ENCODE peak calls at places on chromosomes 7 and 10, in four cellular contexts. Y, A, C and D are unnamed samples.

GRCh38 chr10:121036431-121036830 is 185.3 kb downstream of the WDR11 start:
- DNase-seq in Y (no peak), A (no peak), C (no peak), D (no peak)

GRCh38 chr10:16699435-16699834 is 117.8 kb downstream of the RSU1 start:
- DNase-seq in A (peak; percentile 77), C (no peak), Y (no peak), D (no peak)

GRCh38 chr7:135189221-135189662 is 18.7 kb upstream of the CYREN start:
- DNase-seq in C (no peak), Y (no peak), A (no peak), D (no peak)

GRCh38 chr10:96017227-96017687 is 26.1 kb upstream of the CCNJ start:
- DNase-seq in C (peak; percentile 80), A (peak; percentile 70), Y (peak; percentile 21), D (peak; percentile 75)

GRCh38 chr7:963236-964078 is 9.0 kb upstream of the ADAP1 start:
- DNase-seq in A (peak; percentile 2), C (no peak), Y (no peak), D (no peak)

GRCh38 chr7:148918058-148918596 is 34.0 kb upstream of the EZH2 start:
- DNase-seq in A (no peak), C (no peak), Y (no peak), D (no peak)

GRCh38 chr7:49775949-49776443 is 2.6 kb downstream of the VWC2 start:
- DNase-seq in Y (no peak), C (no peak), A (no peak), D (no peak)

GRCh38 chr10:68327889-68328786 is 3.7 kb upstream of the HNRNPH3 start:
- DNase-seq in A (peak; percentile 70), Y (peak; percentile 33), C (no peak), D (peak; percentile 65)

GRCh38 chr7:693280-693679 is 33.2 kb upstream of the DNAAF5 start:
- DNase-seq in C (no peak), Y (no peak), A (no peak), D (no peak)

GRCh38 chr10:17379151-17379690 is 75.2 kb downstream of the ST8SIA6 start:
- DNase-seq in Y (no peak), C (no peak), A (no peak), D (no peak)

GRCh38 chr7:149714910-149715471 is 58.4 kb downstream of the ZNF467 start:
- DNase-seq in Y (no peak), C (peak; percentile 5), A (no peak), D (no peak)

GRCh38 chr10:26457088-26457487 is 18.9 kb downstream of the APBB1IP start:
- DNase-seq in A (no peak), C (no peak), Y (no peak), D (no peak)

GRCh38 chr10:109427421-109427820 is 495.9 kb downstream of the XPNPEP1 start:
- DNase-seq in Y (no peak), C (peak; percentile 57), A (no peak), D (no peak)

GRCh38 chr10:118505363-118505762 is 90.1 kb downstream of the PRLHR start:
- DNase-seq in Y (no peak), C (no peak), A (no peak), D (no peak)

GRCh38 chr10:70459771-70460490 is 18.4 kb upstream of the NODAL start:
- DNase-seq in Y (no peak), A (peak; percentile 76), C (no peak), D (no peak)

GRCh38 chr10:70459061-70459770 is 17.7 kb upstream of the NODAL start:
- DNase-seq in C (no peak), A (peak; percentile 42), Y (no peak), D (no peak)

GRCh38 chr10:70456164-70456563 is 14.7 kb upstream of the NODAL start:
- DNase-seq in C (no peak), A (no peak), Y (no peak), D (no peak)

GRCh38 chr10:70457759-70458305 is 16.4 kb upstream of the NODAL start:
- DNase-seq in Y (no peak), A (no peak), C (no peak), D (no peak)

DNA sequence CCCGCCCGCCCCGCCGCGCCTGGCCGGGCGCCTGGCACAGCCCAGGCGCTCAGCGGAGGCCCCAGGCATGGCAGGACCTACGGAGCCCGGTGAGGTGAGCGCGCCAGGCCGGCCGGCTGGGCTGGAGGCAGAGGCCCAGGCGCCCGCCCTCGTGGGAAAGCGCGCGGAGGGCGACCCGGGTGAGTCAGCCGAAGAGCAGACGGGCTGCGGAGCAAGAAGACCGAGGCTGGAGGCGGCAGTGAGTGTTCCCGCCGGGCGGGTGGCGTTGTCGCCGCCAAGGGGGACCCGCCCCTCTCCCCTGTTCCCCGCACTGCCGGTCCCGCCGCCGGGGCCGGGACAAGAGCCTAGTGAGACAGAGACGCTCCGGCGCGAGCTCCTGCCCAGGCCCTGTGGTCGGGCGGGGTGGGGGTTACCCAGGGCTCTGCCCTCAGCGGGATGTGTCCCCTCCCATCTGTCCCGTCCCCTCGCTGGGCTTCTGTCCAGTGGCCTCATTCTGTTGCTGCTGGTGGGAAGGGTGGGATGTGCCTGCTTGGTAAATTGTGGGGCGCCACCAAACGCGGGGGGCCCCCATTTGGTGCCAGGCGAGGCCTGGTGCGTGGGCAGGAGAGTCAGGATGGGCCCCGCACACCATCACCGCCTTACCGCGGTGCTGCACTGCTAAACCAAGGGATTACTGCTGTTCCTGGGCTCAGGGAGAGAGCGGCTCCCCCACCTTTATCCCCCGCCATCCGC is 17.0 kb upstream of the NODAL start:
- DNase-seq in C (peak; percentile 89), A (peak; percentile 72), Y (peak; percentile 24), D (no peak)
- TF ChIP-seq CTCF in C (no peak), A (no peak), Y (no peak), D (no peak)

DNA sequence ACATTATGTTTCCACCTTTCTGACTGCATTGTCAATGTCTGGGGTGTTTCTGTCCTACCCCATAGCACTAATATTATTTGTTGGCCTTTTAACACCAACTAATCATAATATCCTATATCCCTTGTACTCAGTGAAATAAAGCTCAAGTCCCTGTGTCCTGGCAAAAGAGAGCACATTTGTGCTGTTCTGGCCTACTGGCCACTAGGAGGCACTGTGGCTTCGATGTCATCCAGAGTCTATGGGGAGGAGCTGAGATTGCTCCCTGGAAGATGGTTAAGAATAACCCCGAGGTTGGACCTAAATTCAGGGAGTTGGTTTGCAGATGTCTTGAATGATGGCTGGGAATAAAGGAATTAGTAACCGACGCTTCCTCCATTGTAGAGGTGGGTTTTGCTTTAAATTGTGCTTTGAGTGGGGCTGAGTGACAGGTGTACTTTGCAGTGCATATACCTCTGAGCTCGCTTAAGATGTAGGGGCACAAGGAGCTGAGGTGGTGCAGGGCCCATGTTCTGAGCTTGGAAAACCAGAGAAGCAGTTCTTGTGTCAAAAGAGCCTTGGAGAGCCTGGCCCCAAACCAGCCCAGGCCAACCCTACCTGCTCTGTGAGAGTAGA is 191.2 kb upstream of the PRSS1 start:
- DNase-seq in A (peak; percentile 70), C (peak; percentile 79), Y (no peak), D (peak; percentile 78)
- TF ChIP-seq CTCF in A (peak; percentile 86), C (peak; percentile 92), Y (peak; percentile 62), D (peak; percentile 59)

DNA sequence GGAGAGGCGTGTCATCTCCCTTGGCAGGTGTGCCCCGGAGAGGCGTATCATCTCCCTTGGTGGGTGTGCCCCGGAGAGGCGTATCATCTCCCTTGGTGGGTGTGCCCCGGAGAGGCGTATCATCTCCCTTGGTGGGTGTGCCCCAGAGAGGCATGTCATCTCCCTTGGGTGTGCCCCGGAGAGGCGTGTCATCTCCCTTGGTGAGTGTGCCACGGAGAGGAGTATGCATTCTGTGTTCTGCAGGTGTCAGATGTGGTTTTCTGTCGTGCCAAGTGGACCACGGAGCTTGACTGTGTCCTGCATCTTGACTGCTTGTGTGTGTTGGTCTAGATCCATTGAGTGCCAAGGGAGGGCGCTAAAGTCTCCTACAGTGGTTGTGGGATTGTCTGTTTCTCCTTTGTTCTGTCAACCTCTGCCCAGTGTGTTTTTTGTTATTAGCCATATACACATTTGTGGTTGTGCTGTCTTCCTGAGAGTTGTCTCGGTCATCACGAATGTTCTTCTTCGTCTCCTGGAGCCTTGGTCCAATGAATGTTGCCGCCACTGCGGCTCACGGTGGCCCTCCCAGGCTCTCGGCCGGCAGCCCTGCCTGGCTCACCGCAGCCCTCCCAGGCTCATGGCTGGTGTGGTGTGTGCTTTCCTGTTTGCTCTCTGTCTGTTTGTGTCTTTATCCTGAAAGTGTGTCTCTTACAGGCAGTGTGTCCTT is 96.8 kb downstream of the INPP5A start:
- DNase-seq in Y (no peak), A (peak; percentile 33), C (peak; percentile 13), D (no peak)
- TF ChIP-seq CTCF in Y (peak; percentile 4), A (peak; percentile 18), C (peak; percentile 40), D (no peak)

DNA sequence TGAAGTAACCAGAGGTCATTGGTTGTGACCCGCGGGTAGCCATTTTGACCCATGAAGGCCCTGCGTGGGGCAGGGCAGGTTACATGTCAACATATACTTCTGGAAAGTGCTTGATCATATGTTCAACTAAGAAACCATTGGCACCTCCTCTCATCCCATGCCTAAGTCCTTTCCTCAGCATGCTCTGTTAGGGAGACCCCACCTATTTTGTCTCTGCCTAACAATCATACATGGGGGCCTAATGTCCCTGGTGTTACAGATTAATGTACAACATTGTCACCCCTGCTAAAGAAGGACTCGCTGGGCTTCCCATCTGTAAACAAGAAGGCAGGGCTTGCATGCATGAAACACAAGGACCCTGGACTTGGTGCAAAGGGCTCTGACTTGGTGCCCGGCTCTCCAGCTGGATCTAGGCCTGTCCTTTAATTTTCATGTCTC is 133.7 kb upstream of the TNS3 start:
- DNase-seq in A (no peak), C (no peak), Y (no peak), D (no peak)
- TF ChIP-seq CTCF in A (no peak), C (no peak), Y (no peak), D (no peak)

GRCh38 chr7:80856769-80857168 is 62.1 kb downstream of the SEMA3C start:
- DNase-seq in A (no peak), C (no peak), Y (no peak), D (no peak)

GRCh38 chr7:80859272-80859970 is 59.4 kb downstream of the SEMA3C start:
- DNase-seq in Y (peak; percentile 35), C (no peak), A (peak; percentile 18), D (peak; percentile 65)

DNA sequence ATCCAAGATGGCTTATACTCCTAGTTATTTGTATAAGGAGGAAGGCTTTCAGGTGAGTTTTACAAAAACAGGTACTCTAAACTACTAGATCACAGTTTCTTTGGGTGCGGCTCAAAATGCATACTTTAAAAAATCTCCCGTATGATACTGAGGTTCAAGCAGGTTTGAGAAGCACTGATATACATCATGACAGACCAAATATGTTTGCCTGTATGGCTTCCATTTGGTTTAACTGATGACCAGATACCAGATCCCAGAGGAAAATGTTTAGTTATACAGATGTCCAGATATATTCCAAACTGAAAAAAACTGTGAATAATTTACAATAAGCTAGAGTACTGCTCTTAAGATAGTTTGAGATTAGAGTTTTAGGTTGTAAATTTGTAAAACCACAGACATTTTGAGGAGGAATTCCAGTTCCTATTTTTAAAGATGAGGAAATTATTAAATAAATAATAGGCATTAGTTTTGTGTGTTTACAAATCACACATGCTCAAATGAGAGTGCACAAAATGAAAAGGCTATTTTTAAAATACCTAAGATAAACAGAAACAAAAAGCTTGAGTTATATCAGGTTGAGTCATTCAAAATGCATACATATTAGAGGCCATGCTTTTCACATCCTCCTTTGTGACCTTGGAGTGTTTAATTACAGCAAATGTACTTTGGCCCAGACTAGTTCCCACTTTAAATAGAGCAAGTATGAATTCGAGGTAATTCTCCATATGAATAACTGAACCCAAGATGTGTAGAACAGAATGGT is 60.5 kb downstream of the SEMA3C start:
- DNase-seq in Y (no peak), A (no peak), C (peak; percentile 35), D (peak; percentile 36)
- TF ChIP-seq CTCF in Y (no peak), A (no peak), C (no peak), D (no peak)